ENCODE peak calls at places on chromosomes 6 and 20, in six cellular contexts. One of them, this sample, is unnamed.

GRCh38 chr6:134447883-134448387 is 130.0 kb upstream of the SGK1 start:
- DNase-seq in NAMALWA: no peak
- DNase-seq in Calu3: no peak
- DNase-seq in anterior cingulate cortex: no peak
- DNase-seq in fibroblast of lung: peak; percentile 94
- DNase-seq in cardiac fibroblast: peak; percentile 77
- DNase-seq in this sample: no peak

GRCh38 chr20:38126146-38126912 is 38.7 kb downstream of the TGM2 start:
- DNase-seq in NAMALWA: no peak
- DNase-seq in Calu3: peak; percentile 89
- DNase-seq in anterior cingulate cortex: no peak
- DNase-seq in fibroblast of lung: no peak
- DNase-seq in cardiac fibroblast: peak; percentile 34
- DNase-seq in this sample: peak; percentile 45

GRCh38 chr6:110628330-110628729 is 151.9 kb upstream of the SLC22A16 start:
- DNase-seq in NAMALWA: no peak
- DNase-seq in Calu3: no peak
- DNase-seq in anterior cingulate cortex: no peak
- DNase-seq in fibroblast of lung: peak; percentile 78
- DNase-seq in cardiac fibroblast: peak; percentile 34
- DNase-seq in this sample: no peak

GRCh38 chr6:169983651-169984050 is 232.2 kb downstream of the ERMARD start:
- DNase-seq in NAMALWA: no peak
- DNase-seq in Calu3: no peak
- DNase-seq in anterior cingulate cortex: no peak
- DNase-seq in fibroblast of lung: no peak
- DNase-seq in cardiac fibroblast: no peak
- DNase-seq in this sample: peak; percentile 31

GRCh38 chr6:9494864-9495263 is 920.0 kb downstream of the TFAP2A start:
- DNase-seq in NAMALWA: no peak
- DNase-seq in Calu3: no peak
- DNase-seq in anterior cingulate cortex: no peak
- DNase-seq in fibroblast of lung: peak; percentile 87
- DNase-seq in cardiac fibroblast: peak; percentile 42
- DNase-seq in this sample: no peak

GRCh38 chr20:33370296-33370695 is 31.0 kb downstream of the CDK5RAP1 start:
- DNase-seq in NAMALWA: no peak
- DNase-seq in Calu3: no peak
- DNase-seq in anterior cingulate cortex: no peak
- DNase-seq in fibroblast of lung: peak; percentile 29
- DNase-seq in cardiac fibroblast: no peak
- DNase-seq in this sample: peak; percentile 72

GRCh38 chr20:25750765-25751696 is 54.4 kb upstream of the ZNF337 start:
- DNase-seq in NAMALWA: peak; percentile 60
- DNase-seq in Calu3: peak; percentile 23
- DNase-seq in anterior cingulate cortex: no peak
- DNase-seq in fibroblast of lung: peak; percentile 16
- DNase-seq in cardiac fibroblast: peak; percentile 51
- DNase-seq in this sample: peak; percentile 65

GRCh38 chr6:30612687-30613248 is 4.3 kb downstream of the PPP1R10 start:
- DNase-seq in NAMALWA: no peak
- DNase-seq in Calu3: no peak
- DNase-seq in anterior cingulate cortex: no peak
- DNase-seq in fibroblast of lung: peak; percentile 89
- DNase-seq in cardiac fibroblast: peak; percentile 62
- DNase-seq in this sample: no peak

GRCh38 chr6:12509060-12509459 is 207.5 kb upstream of the PHACTR1 start:
- DNase-seq in NAMALWA: no peak
- DNase-seq in Calu3: no peak
- DNase-seq in anterior cingulate cortex: no peak
- DNase-seq in fibroblast of lung: no peak
- DNase-seq in cardiac fibroblast: no peak
- DNase-seq in this sample: no peak

GRCh38 chr20:48070961-48071645 is 285.8 kb upstream of the SULF2 start:
- DNase-seq in NAMALWA: no peak
- DNase-seq in Calu3: no peak
- DNase-seq in anterior cingulate cortex: no peak
- DNase-seq in fibroblast of lung: peak; percentile 46
- DNase-seq in cardiac fibroblast: peak; percentile 85
- DNase-seq in this sample: no peak

GRCh38 chr6:54115966-54116365 is 4.7 kb downstream of the MLIP start:
- DNase-seq in NAMALWA: no peak
- DNase-seq in Calu3: no peak
- DNase-seq in anterior cingulate cortex: no peak
- DNase-seq in fibroblast of lung: no peak
- DNase-seq in cardiac fibroblast: no peak
- DNase-seq in this sample: no peak

GRCh38 chr20:17304785-17305184 is 77.9 kb downstream of the PCSK2 start:
- DNase-seq in NAMALWA: no peak
- DNase-seq in Calu3: no peak
- DNase-seq in anterior cingulate cortex: no peak
- DNase-seq in fibroblast of lung: no peak
- DNase-seq in cardiac fibroblast: no peak
- DNase-seq in this sample: no peak

GRCh38 chr20:37727247-37727956 is 33.6 kb downstream of the CTNNBL1 start:
- DNase-seq in NAMALWA: no peak
- DNase-seq in Calu3: no peak
- DNase-seq in anterior cingulate cortex: no peak
- DNase-seq in fibroblast of lung: peak; percentile 27
- DNase-seq in cardiac fibroblast: peak; percentile 38
- DNase-seq in this sample: no peak

GRCh38 chr6:352896-353470 is 38.6 kb upstream of the IRF4 start:
- DNase-seq in NAMALWA: no peak
- DNase-seq in Calu3: no peak
- DNase-seq in anterior cingulate cortex: no peak
- DNase-seq in fibroblast of lung: no peak
- DNase-seq in cardiac fibroblast: no peak
- DNase-seq in this sample: no peak

GRCh38 chr6:167697316-167697715 is 129.4 kb upstream of the AFDN start:
- DNase-seq in NAMALWA: no peak
- DNase-seq in Calu3: no peak
- DNase-seq in anterior cingulate cortex: no peak
- DNase-seq in fibroblast of lung: peak; percentile 27
- DNase-seq in cardiac fibroblast: peak; percentile 52
- DNase-seq in this sample: no peak

GRCh38 chr6:168915242-168915641 is 338.4 kb downstream of the THBS2 start:
- DNase-seq in NAMALWA: no peak
- DNase-seq in Calu3: no peak
- DNase-seq in anterior cingulate cortex: no peak
- DNase-seq in fibroblast of lung: no peak
- DNase-seq in cardiac fibroblast: no peak
- DNase-seq in this sample: no peak

GRCh38 chr6:72425003-72425681 is 196.7 kb upstream of the KCNQ5 start:
- DNase-seq in NAMALWA: no peak
- DNase-seq in Calu3: no peak
- DNase-seq in anterior cingulate cortex: no peak
- DNase-seq in fibroblast of lung: peak; percentile 97
- DNase-seq in cardiac fibroblast: peak; percentile 42
- DNase-seq in this sample: no peak

GRCh38 chr6:9999806-10000205 is 415.1 kb downstream of the TFAP2A start:
- DNase-seq in NAMALWA: no peak
- DNase-seq in Calu3: no peak
- DNase-seq in anterior cingulate cortex: no peak
- DNase-seq in fibroblast of lung: no peak
- DNase-seq in cardiac fibroblast: no peak
- DNase-seq in this sample: no peak

GRCh38 chr6:11230158-11231107 is 2.0 kb downstream of the NEDD9 start:
- DNase-seq in NAMALWA: no peak
- DNase-seq in Calu3: no peak
- DNase-seq in anterior cingulate cortex: no peak
- DNase-seq in fibroblast of lung: peak; percentile 50
- DNase-seq in cardiac fibroblast: no peak
- DNase-seq in this sample: no peak

GRCh38 chr20:38293490-38294333 is 10.2 kb upstream of the BPI start:
- DNase-seq in NAMALWA: no peak
- DNase-seq in Calu3: peak; percentile 68
- DNase-seq in anterior cingulate cortex: no peak
- DNase-seq in fibroblast of lung: peak; percentile 42
- DNase-seq in cardiac fibroblast: no peak
- DNase-seq in this sample: no peak

GRCh38 chr6:156775717-156776116 is 1.5 kb upstream of the ARID1B start:
- DNase-seq in NAMALWA: no peak
- DNase-seq in Calu3: no peak
- DNase-seq in anterior cingulate cortex: no peak
- DNase-seq in fibroblast of lung: no peak
- DNase-seq in cardiac fibroblast: peak; percentile 27
- DNase-seq in this sample: no peak

GRCh38 chr20:2256132-2256531 is 39.7 kb upstream of the TGM3 start:
- DNase-seq in NAMALWA: no peak
- DNase-seq in Calu3: no peak
- DNase-seq in anterior cingulate cortex: no peak
- DNase-seq in fibroblast of lung: no peak
- DNase-seq in cardiac fibroblast: no peak
- DNase-seq in this sample: no peak

GRCh38 chr6:28977351-28978136 is 27.6 kb downstream of the ZNF311 start:
- DNase-seq in NAMALWA: no peak
- DNase-seq in Calu3: no peak
- DNase-seq in anterior cingulate cortex: no peak
- DNase-seq in fibroblast of lung: peak; percentile 56
- DNase-seq in cardiac fibroblast: peak; percentile 68
- DNase-seq in this sample: no peak